ENCODE peak calls at places on chromosome 22, in ten cellular contexts. F is IMR-90, Z is K562, S is Peyer's patch, R is esophagus squamous epithelium, B is heart left ventricle, I is right lobe of liver, N is adrenal gland, Q is breast epithelium, V is uterus. J is an unnamed sample.
A peak's percentile ranks its signal among the peaks of the same experiment; 100 is the strongest.

GRCh38 chr22:50180727-50181521 is 4.8 kb upstream of the TRABD start:
- DNase-seq in F (no peak), Z (no peak), S (no peak), R (no peak), B (peak; percentile 13), I (no peak), N (no peak), Q (no peak), V (peak; percentile 11), J (no peak)

GRCh38 chr22:50530857-50531545 is 1.2 kb upstream of the TYMP start:
- DNase-seq in F (peak; percentile 63), Z (no peak), S (peak; percentile 92), R (peak; percentile 64), B (peak; percentile 90), I (peak; percentile 94), N (peak; percentile 86), Q (peak; percentile 85), V (peak; percentile 70), J (no peak)

GRCh38 chr22:25397616-25398015 is 166.9 kb upstream of the GRK3 start:
- DNase-seq in F (no peak), Z (no peak), S (no peak), R (no peak), B (no peak), I (no peak), N (no peak), Q (no peak), V (no peak), J (no peak)

GRCh38 chr22:46653596-46653995 is 33.4 kb downstream of the GRAMD4 start:
- DNase-seq in F (no peak), Z (no peak), S (no peak), R (no peak), B (no peak), I (no peak), N (no peak), Q (no peak), V (no peak), J (no peak)

GRCh38 chr22:21942407-21942895 is 10.2 kb downstream of the PPM1F start:
- DNase-seq in F (peak; percentile 88), Z (no peak), S (peak; percentile 60), R (no peak), B (peak; percentile 90), I (peak; percentile 83), N (peak; percentile 78), Q (peak; percentile 65), V (peak; percentile 79), J (peak; percentile 76)

GRCh38 chr22:42217752-42218280 is 52.6 kb downstream of the TCF20 start:
- DNase-seq in F (peak; percentile 30), Z (no peak), S (no peak), R (no peak), B (no peak), I (no peak), N (no peak), Q (no peak), V (no peak), J (no peak)

GRCh38 chr22:46669201-46669600 is 49.0 kb downstream of the GRAMD4 start:
- DNase-seq in F (no peak), Z (no peak), S (no peak), R (no peak), B (no peak), I (no peak), N (no peak), Q (no peak), V (no peak), J (no peak)

GRCh38 chr22:45689195-45689594 is 17.6 kb downstream of the ATXN10 start:
- DNase-seq in F (no peak), Z (no peak), S (no peak), R (no peak), B (no peak), I (no peak), N (peak; percentile 19), Q (no peak), V (no peak), J (no peak)

GRCh38 chr22:27723708-27724107 is 77.8 kb downstream of the MN1 start:
- DNase-seq in F (no peak), Z (peak; percentile 20), S (no peak), R (no peak), B (no peak), I (no peak), N (no peak), Q (no peak), V (no peak), J (no peak)

GRCh38 chr22:40247976-40248375 is 70.3 kb downstream of the TNRC6B start:
- DNase-seq in F (no peak), Z (no peak), S (no peak), R (no peak), B (no peak), I (no peak), N (no peak), Q (no peak), V (no peak), J (no peak)

GRCh38 chr22:44256085-44256484 is 56.7 kb downstream of the SHISAL1 start:
- DNase-seq in F (no peak), Z (no peak), S (no peak), R (no peak), B (no peak), I (no peak), N (no peak), Q (no peak), V (no peak), J (no peak)

GRCh38 chr22:30361916-30362631 is 5.3 kb downstream of the CCDC157 start:
- DNase-seq in F (no peak), Z (no peak), S (no peak), R (no peak), B (no peak), I (no peak), N (no peak), Q (no peak), V (no peak), J (no peak)
- TF ChIP-seq POLR2A in F (no peak), Z (no peak), S (no peak), R (no peak), B (no peak), I (no peak), N (no peak), Q (no peak), V (no peak), J (no peak)

DNA sequence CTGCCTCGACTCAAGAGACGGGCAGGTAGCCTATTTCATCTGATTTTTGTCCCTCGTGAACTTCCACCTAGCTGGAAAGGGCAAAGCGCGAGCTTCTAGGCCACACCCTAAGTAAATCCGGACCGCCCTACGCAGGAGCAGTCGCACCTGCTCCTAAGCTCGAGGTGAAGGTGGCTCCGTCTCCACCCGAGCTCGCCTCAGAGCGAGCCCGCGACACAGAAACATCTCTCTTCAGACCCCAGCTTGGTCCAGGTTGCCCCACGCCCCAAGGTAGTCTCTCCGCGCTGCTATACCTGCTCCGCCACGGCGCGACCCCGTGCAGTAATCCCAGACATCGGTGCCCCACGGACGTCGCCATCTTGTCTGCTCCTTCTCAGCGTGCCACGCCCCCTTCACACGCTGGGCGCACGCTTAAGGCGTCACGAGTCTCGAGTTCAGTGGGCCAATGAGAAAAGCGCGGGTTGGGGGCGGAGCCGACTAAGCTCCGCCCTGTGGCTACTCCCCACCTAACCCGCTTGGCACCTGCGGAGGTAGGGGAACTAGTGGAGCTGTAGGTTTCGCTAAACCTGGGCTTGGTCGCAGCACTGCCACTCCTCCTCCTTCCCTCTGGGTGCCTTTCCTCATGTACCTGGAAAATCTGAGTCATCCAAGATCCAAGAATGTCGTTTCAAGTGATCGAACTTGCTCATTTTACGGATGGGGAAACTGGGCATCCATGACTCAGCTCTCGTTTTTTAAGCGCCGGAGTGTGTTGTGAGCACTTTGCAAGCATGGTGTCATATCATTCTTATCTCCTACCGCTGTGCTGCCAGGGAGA is at the start of gene PISD:
- DNase-seq in F (peak; percentile 91), Z (peak; percentile 95), S (peak; percentile 98), R (peak; percentile 87), B (peak; percentile 95), I (peak; percentile 96), N (peak; percentile 97), Q (peak; percentile 97), V (peak; percentile 95), J (peak; percentile 72)
- TF ChIP-seq POLR2A in F (peak; percentile 70), Z (peak; percentile 84), S (peak; percentile 83), R (peak; percentile 83), B (peak; percentile 58), I (peak; percentile 72), N (peak; percentile 65), Q (peak; percentile 44), V (peak; percentile 67), J (peak; percentile 72)

DNA sequence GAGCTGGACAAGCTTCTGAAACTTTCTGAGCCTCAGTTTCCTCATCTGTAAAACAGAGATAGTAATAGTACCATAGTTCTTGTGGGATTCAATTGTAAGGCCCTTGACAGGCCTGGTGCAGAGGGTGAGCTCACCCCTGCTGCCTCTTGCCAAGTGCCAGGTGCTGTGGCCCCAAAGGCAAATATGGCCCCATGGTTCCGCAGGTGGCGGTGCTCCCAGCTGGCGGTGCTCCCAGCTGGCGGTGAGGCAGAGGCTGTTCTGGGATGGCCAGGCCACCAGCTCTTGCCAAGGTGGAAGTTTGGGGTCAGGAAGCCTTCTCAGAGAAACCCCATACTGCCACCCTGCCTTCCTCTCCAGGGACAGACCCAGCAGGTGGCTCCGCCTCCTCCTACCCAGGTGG is 8.8 kb downstream of the NPTXR start:
- DNase-seq in F (no peak), Z (no peak), S (no peak), R (no peak), B (no peak), I (no peak), N (no peak), Q (no peak), V (no peak), J (no peak)
- TF ChIP-seq POLR2A in F (no peak), Z (no peak), S (no peak), R (no peak), B (no peak), I (no peak), N (no peak), Q (no peak), V (no peak), J (no peak)

DNA sequence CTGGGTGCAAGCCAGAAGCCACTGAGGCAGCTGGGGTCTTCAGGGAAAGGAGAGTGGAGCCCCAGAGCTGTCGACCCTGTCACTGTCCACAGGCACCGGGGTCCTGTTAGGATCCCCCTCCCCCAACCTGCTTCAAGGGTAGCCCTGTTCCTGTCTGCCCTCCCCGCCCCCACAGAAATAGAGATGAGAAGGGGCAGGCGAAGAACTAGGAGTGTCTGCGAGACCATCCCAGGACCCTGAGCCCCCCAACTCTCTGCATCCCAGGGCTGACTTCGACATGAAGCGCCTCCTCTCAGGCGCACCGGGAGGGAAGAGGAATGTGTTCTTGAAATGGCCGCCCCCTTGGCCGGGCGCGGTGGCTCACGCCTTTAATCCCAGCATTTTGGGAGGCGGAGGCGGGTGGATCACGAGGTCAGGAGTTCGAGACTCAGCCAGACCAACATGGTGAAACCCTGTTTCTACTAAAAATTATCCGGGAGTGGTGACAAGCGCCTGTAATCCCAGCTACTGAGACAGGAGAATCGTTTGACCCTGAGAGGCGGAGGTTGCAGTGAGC is 607 bp upstream of the ZNF70 start:
- DNase-seq in F (no peak), Z (no peak), S (no peak), R (no peak), B (no peak), I (no peak), N (peak; percentile 46), Q (no peak), V (no peak), J (no peak)
- TF ChIP-seq POLR2A in F (no peak), Z (peak; percentile 53), S (no peak), R (no peak), B (no peak), I (no peak), N (no peak), Q (no peak), V (no peak), J (no peak)